ENCODE peak calls at places on chromosome 16, in seven cellular contexts. Q, K, J, P, B, M and S are unnamed samples.

GRCh38 chr16:84753412-84754325 is 53.9 kb downstream of the USP10 start:
- DNase-seq in K (no peak), P (no peak), M (no peak), Q (no peak), B (no peak), J (no peak), S (no peak)

GRCh38 chr16:85221810-85222150 is 109.5 kb upstream of the CIBAR2 start:
- DNase-seq in Q (no peak), K (no peak), M (no peak), P (no peak), B (no peak), J (no peak), S (no peak)

GRCh38 chr16:17414421-17414820 is 56.3 kb downstream of the XYLT1 start:
- DNase-seq in Q (no peak), P (no peak), J (no peak), B (no peak), M (no peak), K (no peak), S (no peak)

GRCh38 chr16:50884066-50884860 is 142.4 kb downstream of the CYLD start:
- DNase-seq in K (no peak), P (no peak), M (no peak), J (no peak), B (no peak), Q (no peak), S (no peak)

GRCh38 chr16:1642753-1643152 is 30.6 kb downstream of the CRAMP1 start:
- DNase-seq in P (no peak), K (no peak), Q (no peak), J (no peak), B (no peak), M (no peak), S (no peak)

GRCh38 chr16:84175351-84176081 is 11.3 kb downstream of the TAF1C start:
- DNase-seq in K (peak; percentile 62), Q (peak; percentile 46), M (no peak), P (no peak), B (peak; percentile 49), J (no peak), S (peak; percentile 29)

GRCh38 chr16:63129411-63130125 is 1093.3 kb upstream of the CDH8 start:
- DNase-seq in B (no peak), P (no peak), Q (no peak), J (no peak), K (no peak), M (no peak), S (no peak)

GRCh38 chr16:5928476-5929055 is 831.0 kb upstream of the EEF2KMT start:
- DNase-seq in P (no peak), M (no peak), B (no peak), J (no peak), K (no peak), Q (no peak), S (no peak)

GRCh38 chr16:87671715-87672270 is 69.5 kb downstream of the JPH3 start:
- DNase-seq in Q (no peak), J (no peak), P (no peak), M (no peak), B (no peak), K (no peak), S (no peak)

GRCh38 chr16:19515765-19516164 is 6.1 kb downstream of the GDE1 start:
- DNase-seq in M (no peak), Q (no peak), J (no peak), B (no peak), P (no peak), K (no peak), S (no peak)

GRCh38 chr16:82735176-82735575 is 108.4 kb downstream of the CDH13 start:
- DNase-seq in P (no peak), B (no peak), K (no peak), M (no peak), Q (no peak), J (no peak), S (peak; percentile 18)

GRCh38 chr16:9846362-9847099 is 335.7 kb downstream of the GRIN2A start:
- DNase-seq in K (no peak), Q (no peak), J (no peak), B (no peak), M (no peak), P (no peak), S (no peak)

GRCh38 chr16:12214509-12214908 is 238.0 kb downstream of the SNX29 start:
- DNase-seq in M (no peak), J (no peak), P (no peak), B (no peak), Q (peak; percentile 26), K (no peak), S (no peak)

GRCh38 chr16:12217341-12217740 is 240.8 kb downstream of the SNX29 start:
- DNase-seq in B (no peak), P (no peak), J (no peak), K (no peak), Q (no peak), M (no peak), S (no peak)

GRCh38 chr16:12213180-12213579 is 236.6 kb downstream of the SNX29 start:
- DNase-seq in Q (no peak), J (no peak), M (no peak), K (no peak), P (no peak), B (no peak), S (no peak)

GRCh38 chr16:12211870-12212690 is 235.5 kb downstream of the SNX29 start:
- DNase-seq in B (no peak), J (no peak), Q (no peak), P (no peak), K (no peak), M (no peak), S (no peak)

GRCh38 chr16:12215302-12216105 is 239.0 kb downstream of the SNX29 start:
- DNase-seq in Q (no peak), K (no peak), J (no peak), M (no peak), B (no peak), P (no peak), S (no peak)
- TF ChIP-seq CTCF in Q (peak; percentile 39), K (no peak), J (peak; percentile 32), M (peak; percentile 58), B (no peak), P (no peak), S (peak; percentile 24)

GRCh38 chr16:633336-634050 is 2.6 kb downstream of the METTL26 start:
- DNase-seq in B (no peak), K (no peak), J (no peak), M (no peak), P (no peak), Q (no peak), S (no peak)

GRCh38 chr16:635573-636205 is 416 bp downstream of the METTL26 start:
- DNase-seq in P (no peak), K (no peak), J (no peak), M (no peak), Q (no peak), B (no peak), S (no peak)

GRCh38 chr16:634051-634670 is 1.9 kb downstream of the METTL26 start:
- DNase-seq in K (no peak), B (no peak), P (no peak), M (no peak), Q (no peak), J (no peak), S (no peak)

GRCh38 chr16:636206-637080 is at the start of gene METTL26:
- DNase-seq in Q (peak; percentile 95), P (peak; percentile 98), K (peak; percentile 98), J (peak; percentile 75), B (peak; percentile 98), M (peak; percentile 80), S (peak; percentile 92)

DNA sequence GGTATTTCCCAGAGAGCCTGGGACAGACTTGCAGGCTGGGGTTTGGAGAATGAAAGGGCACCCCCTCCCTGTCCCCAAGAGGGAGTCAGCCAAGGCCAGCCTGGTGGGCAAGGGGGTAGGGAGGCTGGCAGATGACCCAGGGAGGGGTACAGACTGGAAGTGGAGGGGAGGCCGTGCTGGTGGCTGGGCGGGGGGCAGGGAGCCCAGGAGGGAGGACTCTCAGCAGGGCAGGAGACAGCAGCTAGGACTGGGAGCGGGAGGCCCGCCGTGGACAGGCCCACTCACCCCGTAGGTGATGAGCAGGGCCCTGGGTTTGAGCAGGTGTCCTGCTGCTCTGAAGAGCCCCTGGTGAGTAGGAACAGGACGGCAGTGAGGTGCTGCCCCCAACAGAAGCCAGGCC is 1.1 kb downstream of the METTL26 start:
- DNase-seq in P (no peak), K (no peak), Q (no peak), M (no peak), B (no peak), J (no peak), S (no peak)
- H3K4me3 ChIP-seq in P (no peak overlapping the region), K (peak overlapping the region; percentile 83), Q (peak overlapping the region; percentile 67), M (peak overlapping the region; percentile 55), B (peak overlapping the region; percentile 91), J (peak overlapping the region; percentile 78), S (peak overlapping the region; percentile 85)

GRCh38 chr16:56530872-56531271 is 11.0 kb upstream of the BBS2 start:
- DNase-seq in K (no peak), P (no peak), B (no peak), Q (no peak), J (no peak), M (no peak), S (peak; percentile 22)

GRCh38 chr16:56532714-56533113 is 12.9 kb upstream of the BBS2 start:
- DNase-seq in M (no peak), Q (no peak), K (no peak), B (no peak), P (no peak), J (no peak), S (no peak)

GRCh38 chr16:56539667-56540066 is 19.8 kb upstream of the BBS2 start:
- DNase-seq in P (no peak), J (no peak), M (no peak), B (no peak), Q (no peak), K (no peak), S (no peak)

GRCh38 chr16:56538331-56538730 is 18.5 kb upstream of the BBS2 start:
- DNase-seq in Q (no peak), P (no peak), J (no peak), M (no peak), K (no peak), B (no peak), S (no peak)

GRCh38 chr16:56534847-56535383 is 15.1 kb upstream of the BBS2 start:
- DNase-seq in M (no peak), K (no peak), Q (no peak), B (no peak), P (no peak), J (no peak), S (no peak)
- TF ChIP-seq CTCF in M (no peak), K (no peak), Q (no peak), B (no peak), P (no peak), J (no peak), S (no peak)

DNA sequence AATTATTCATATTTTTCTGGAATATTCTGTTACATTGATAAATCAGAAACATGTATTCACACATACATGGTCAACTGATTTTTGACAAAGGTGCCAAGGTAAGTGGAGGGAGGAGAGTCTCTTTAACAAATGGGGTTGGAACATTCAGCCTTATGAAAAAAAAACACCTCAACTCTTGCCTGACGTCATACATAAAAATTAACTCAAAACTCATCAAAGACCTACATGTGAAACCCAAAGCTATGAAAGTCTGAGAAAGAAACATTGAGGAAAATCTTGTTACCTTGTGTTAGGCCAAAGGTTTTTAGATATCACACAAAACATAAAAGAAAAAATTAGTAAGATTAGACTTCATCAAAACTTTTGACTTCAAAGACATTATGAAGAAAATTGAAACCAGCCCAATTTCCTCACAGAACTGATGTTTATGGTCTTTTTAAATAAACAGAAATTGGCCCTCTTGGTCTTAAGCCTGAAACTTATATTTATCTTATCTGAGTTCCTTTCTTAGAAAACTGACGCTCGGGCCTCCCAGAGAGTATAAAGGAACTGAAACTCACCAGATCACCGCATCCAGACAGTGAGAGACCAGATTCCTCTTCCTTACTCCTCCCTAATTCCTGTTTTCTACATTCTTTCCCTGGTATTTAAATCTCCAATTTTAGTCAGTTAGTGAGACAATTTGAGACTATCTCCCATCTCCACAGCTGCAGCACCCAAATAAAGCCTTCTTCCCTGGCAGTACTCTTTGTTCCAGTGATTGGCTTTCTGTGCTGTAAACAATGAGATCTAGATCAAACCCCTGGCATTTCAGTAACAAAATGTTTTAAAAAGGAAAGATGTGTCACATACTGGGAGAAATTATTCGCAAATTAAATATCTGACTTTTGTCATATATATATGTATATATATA is 4.0 kb downstream of the HYDIN start:
- DNase-seq in K (no peak), B (no peak), P (no peak), Q (no peak), J (no peak), M (no peak), S (no peak)
- H3K4me3 ChIP-seq in K (no peak overlapping the region), B (no peak overlapping the region), P (no peak overlapping the region), Q (no peak overlapping the region), J (no peak overlapping the region), M (no peak overlapping the region), S (no peak overlapping the region)